ENCODE peak calls at places on chromosomes 1 and 21, in eight cellular contexts. D, H, S, F, R, V, K and B are unnamed samples.

GRCh38 chr1:90357980-90358379 is 359.1 kb downstream of the BARHL2 start:
- DNase-seq in D (no peak), H (no peak), S (no peak), F (no peak), R (no peak), V (no peak), K (no peak), B (no peak)

GRCh38 chr1:176656257-176656995 is 193.5 kb downstream of the PAPPA2 start:
- DNase-seq in D (no peak), H (no peak), S (no peak), F (no peak), R (no peak), V (no peak), K (no peak), B (no peak)

GRCh38 chr1:51512120-51512519 is 6.9 kb downstream of the EPS15 start:
- DNase-seq in D (no peak), H (no peak), S (no peak), F (no peak), R (no peak), V (no peak), K (no peak), B (no peak)

GRCh38 chr1:150009604-150010387 is 730 bp downstream of the OTUD7B start:
- DNase-seq in D (peak; percentile 45), H (peak; percentile 49), S (peak; percentile 59), F (no peak), R (peak; percentile 41), V (peak; percentile 36), K (no peak), B (no peak)

GRCh38 chr1:98870959-98871903 is 133.4 kb downstream of the PLPPR5 start:
- DNase-seq in D (peak; percentile 90), H (no peak), S (peak; percentile 2), F (no peak), R (no peak), V (no peak), K (no peak), B (no peak)

GRCh38 chr1:220281159-220281574 is 8.9 kb upstream of the RAB3GAP2 start:
- DNase-seq in D (peak; percentile 51), H (no peak), S (no peak), F (no peak), R (no peak), V (peak; percentile 56), K (no peak), B (no peak)

GRCh38 chr1:172900359-172900997 is 150.3 kb downstream of the TNFSF18 start:
- DNase-seq in D (peak; percentile 64), H (no peak), S (no peak), F (no peak), R (no peak), V (no peak), K (no peak), B (no peak)

GRCh38 chr1:1591452-1591851 is 8.5 kb downstream of the FNDC10 start:
- DNase-seq in D (no peak), H (no peak), S (no peak), F (no peak), R (no peak), V (no peak), K (no peak), B (no peak)

GRCh38 chr1:224430511-224431113 is 4.0 kb downstream of the WDR26 start:
- DNase-seq in D (peak; percentile 65), H (no peak), S (peak; percentile 4), F (no peak), R (no peak), V (no peak), K (no peak), B (no peak)

GRCh38 chr1:33583567-33583966 is 111.1 kb downstream of the ZSCAN20 start:
- DNase-seq in D (no peak), H (no peak), S (no peak), F (no peak), R (no peak), V (no peak), K (no peak), B (no peak)

GRCh38 chr1:2439369-2439768 is 27.0 kb upstream of the PEX10 start:
- DNase-seq in D (no peak), H (no peak), S (no peak), F (no peak), R (no peak), V (no peak), K (no peak), B (no peak)

GRCh38 chr21:28337319-28337718 is 655.4 kb downstream of the LTN1 start:
- DNase-seq in D (peak; percentile 29), H (peak; percentile 5), S (no peak), F (no peak), R (no peak), V (peak; percentile 56), K (no peak), B (no peak)

GRCh38 chr1:199157494-199157893 is 518.7 kb downstream of the PTPRC start:
- DNase-seq in D (no peak), H (no peak), S (no peak), F (no peak), R (no peak), V (peak; percentile 23), K (no peak), B (no peak)

GRCh38 chr1:41862411-41863221 is 56.1 kb downstream of the HIVEP3 start:
- DNase-seq in D (no peak), H (no peak), S (peak; percentile 60), F (peak; percentile 8), R (no peak), V (no peak), K (peak; percentile 47), B (no peak)

GRCh38 chr1:186474208-186474607 is 13.3 kb upstream of the PDC start:
- DNase-seq in D (no peak), H (no peak), S (no peak), F (no peak), R (no peak), V (no peak), K (no peak), B (no peak)

GRCh38 chr1:187788686-187789085 is 959.9 kb downstream of the PLA2G4A start:
- DNase-seq in D (no peak), H (no peak), S (no peak), F (no peak), R (no peak), V (no peak), K (no peak), B (no peak)

GRCh38 chr1:233491953-233492627 is 121.8 kb upstream of the KCNK1 start:
- DNase-seq in D (no peak), H (no peak), S (no peak), F (no peak), R (no peak), V (no peak), K (no peak), B (no peak)

GRCh38 chr21:35398366-35398982 is 349.4 kb upstream of the RUNX1 start:
- DNase-seq in D (no peak), H (no peak), S (no peak), F (no peak), R (no peak), V (no peak), K (no peak), B (no peak)

GRCh38 chr1:192925609-192926008 is 116.8 kb downstream of the RGS2 start:
- DNase-seq in D (no peak), H (no peak), S (no peak), F (no peak), R (no peak), V (no peak), K (no peak), B (no peak)

GRCh38 chr1:88685239-88685604 is 1.1 kb downstream of the PKN2 start:
- DNase-seq in D (peak; percentile 69), H (no peak), S (no peak), F (no peak), R (peak; percentile 17), V (peak; percentile 44), K (no peak), B (no peak)

GRCh38 chr21:35210093-35210492 is 161.0 kb upstream of the RUNX1 start:
- DNase-seq in D (no peak), H (no peak), S (no peak), F (no peak), R (no peak), V (no peak), K (no peak), B (no peak)

GRCh38 chr1:225685476-225686176 is 32.7 kb upstream of the ENAH start:
- DNase-seq in D (no peak), H (no peak), S (no peak), F (no peak), R (no peak), V (no peak), K (no peak), B (no peak)